ENCODE peak calls at places on chromosome 9, in ten cellular contexts. Q is astrocyte of the spinal cord; U is progenitor cell of endocrine pancreas; O is WTC11; F is Ammon's horn; X is endothelial cell; J is effector memory CD4-positive, alpha-beta T cell; D is hypothalamus; Z is memory B cell; G is NCI-H510A. B is an unnamed sample.

GRCh38 chr9:137972988-137973470 is 95.4 kb downstream of the CACNA1B start:
- DNase-seq in Z (no peak), Q (no peak), F (no peak), J (no peak), O (no peak), X (no peak), U (no peak), D (no peak), G (no peak), B (no peak)

GRCh38 chr9:129665008-129665771 is at the start of gene PRRX2:
- DNase-seq in O (peak), X (peak), U (no peak), G (no peak), D (no peak), Z (no peak), J (no peak), F (no peak), Q (peak), B (no peak)

GRCh38 chr9:134807726-134808125 is 72.9 kb upstream of the FCN2 start:
- DNase-seq in X (no peak), U (no peak), D (no peak), Z (no peak), O (no peak), Q (peak), G (no peak), F (no peak), J (no peak), B (no peak)

GRCh38 chr9:115267788-115268187 is 149.8 kb upstream of the TNC start:
- DNase-seq in U (no peak), Q (peak), F (no peak), O (no peak), D (no peak), J (no peak), Z (no peak), G (no peak), X (no peak), B (no peak)

GRCh38 chr9:98482248-98482647 is 226.5 kb downstream of the GABBR2 start:
- DNase-seq in Q (no peak), F (no peak), D (no peak), G (no peak), X (no peak), O (no peak), U (no peak), Z (no peak), J (no peak), B (no peak)

GRCh38 chr9:134173127-134174072 is 9.0 kb upstream of the RNU6ATAC start:
- DNase-seq in G (no peak), F (no peak), D (no peak), X (no peak), Z (no peak), J (no peak), O (no peak), Q (no peak), U (no peak), B (no peak)

GRCh38 chr9:96136992-96137665 is 164.8 kb downstream of the HSD17B3 start:
- DNase-seq in U (no peak), D (peak), Z (peak), G (no peak), O (no peak), F (peak), X (no peak), Q (peak), J (no peak), B (no peak)

GRCh38 chr9:347667-348292 is 133.1 kb downstream of the DOCK8 start:
- DNase-seq in J (no peak), X (no peak), Z (no peak), Q (peak), O (no peak), U (no peak), D (no peak), F (peak), G (no peak), B (no peak)

GRCh38 chr9:99506781-99507305 is 284.8 kb downstream of the SEC61B start:
- DNase-seq in J (no peak), U (no peak), X (no peak), G (no peak), O (no peak), D (no peak), F (no peak), Z (no peak), Q (no peak), B (no peak)

GRCh38 chr9:123349691-123350480 is 6.1 kb upstream of the CRB2 start:
- DNase-seq in D (no peak), X (peak), U (peak), Q (peak), J (peak), F (peak), Z (peak), O (peak), G (no peak), B (peak)

GRCh38 chr9:87270241-87271234 is 227.1 kb upstream of the DAPK1 start:
- DNase-seq in U (no peak), F (no peak), Q (peak), Z (no peak), G (no peak), X (peak), D (no peak), J (no peak), O (no peak), B (no peak)

GRCh38 chr9:120579750-120580590 is at the start of gene CDK5RAP2:
- DNase-seq in F (peak), Z (peak), Q (peak), J (peak), U (peak), D (peak), O (peak), G (peak), X (peak), B (peak)

GRCh38 chr9:98615633-98616032 is 93.1 kb downstream of the GABBR2 start:
- DNase-seq in O (no peak), F (no peak), G (no peak), J (no peak), D (no peak), X (no peak), U (no peak), Z (no peak), Q (no peak), B (no peak)

GRCh38 chr9:76882686-76883085 is 23.2 kb downstream of the PRUNE2 start:
- DNase-seq in G (no peak), D (no peak), Z (no peak), J (no peak), X (no peak), O (no peak), Q (no peak), F (no peak), U (no peak), B (no peak)

GRCh38 chr9:673966-674526 is 167.5 kb upstream of the DMRT1 start:
- DNase-seq in G (no peak), F (peak), U (no peak), X (no peak), O (no peak), J (no peak), Z (no peak), Q (no peak), D (no peak), B (no peak)

GRCh38 chr9:109742759-109743388 is 37.1 kb upstream of the PALM2AKAP2 start:
- DNase-seq in D (no peak), Q (peak), Z (no peak), U (no peak), G (no peak), X (no peak), O (no peak), F (no peak), J (no peak), B (no peak)

GRCh38 chr9:123586140-123586735 is 230.2 kb downstream of the CRB2 start:
- DNase-seq in Z (no peak), Q (no peak), J (no peak), U (no peak), X (no peak), G (peak), F (peak), D (no peak), O (no peak), B (no peak)

GRCh38 chr9:116928283-116928682 is 241.2 kb downstream of the TRIM32 start:
- DNase-seq in U (no peak), D (no peak), Q (no peak), X (no peak), O (no peak), J (no peak), F (no peak), G (no peak), Z (no peak), B (no peak)